ENCODE peak calls at places on chromosomes 13 and 19, in five cellular contexts. L is CD8-positive, alpha-beta T cell; O is NCI-H774; T is NCI-H1092; C is mesenchymal stem cell. J is an unnamed sample.

GRCh38 chr13:100566543-100566942 is 22.0 kb downstream of the GGACT start:
- DNase-seq in C (no peak), T (no peak), O (no peak), L (no peak), J (no peak)

GRCh38 chr13:42064259-42064658 is 15.8 kb downstream of the DGKH start:
- DNase-seq in C (peak), O (no peak), L (no peak), T (no peak), J (no peak)

GRCh38 chr13:110507678-110508381 is 53.7 kb downstream of the RAB20 start:
- DNase-seq in L (no peak), O (peak), T (no peak), C (no peak), J (no peak)

GRCh38 chr13:66926200-66926850 is 303.8 kb downstream of the PCDH9 start:
- DNase-seq in T (no peak), L (no peak), O (no peak), C (no peak), J (no peak)

GRCh38 chr19:45342911-45343310 is 2.4 kb downstream of the KLC3 start:
- DNase-seq in O (no peak), L (no peak), T (no peak), C (no peak), J (no peak)

GRCh38 chr13:98450495-98451167 is 126.3 kb downstream of the STK24 start:
- DNase-seq in C (peak), O (no peak), L (no peak), T (no peak), J (peak)

GRCh38 chr19:6610934-6611370 is 20.0 kb upstream of the CD70 start:
- DNase-seq in C (peak), O (no peak), T (no peak), L (no peak), J (no peak)

GRCh38 chr13:95301135-95301946 is at the start of gene ABCC4:
- DNase-seq in T (peak), L (no peak), C (peak), O (peak), J (peak)

GRCh38 chr13:23848019-23848418 is 41.2 kb downstream of the MIPEP start:
- DNase-seq in T (no peak), L (no peak), O (no peak), C (no peak), J (no peak)

GRCh38 chr19:1455002-1455335 is 5.0 kb downstream of the APC2 start:
- DNase-seq in T (no peak), C (no peak), O (no peak), L (no peak), J (no peak)

GRCh38 chr19:18298601-18299000 is 17.2 kb upstream of the JUND start:
- DNase-seq in O (no peak), C (peak), L (no peak), T (no peak), J (no peak)

GRCh38 chr13:42487221-42487620 is 86.7 kb upstream of the TNFSF11 start:
- DNase-seq in C (no peak), T (no peak), O (no peak), L (no peak), J (no peak)